ENCODE peak calls at places on chromosomes 1 and 21, in nine cellular contexts. E is A549, I is SK-N-SH, R is HCT116, S is GM12878, C is GM23338, B is K562, D is HepG2, K is Panc1. W is an unnamed sample.

GRCh38 chr21:45528028-45528705 is 14.1 kb downstream of the SLC19A1 start:
- DNase-seq in E (no peak), I (no peak), R (no peak), S (no peak), C (no peak), B (no peak), D (no peak), K (no peak), W (no peak)

GRCh38 chr1:56194911-56195310 is 384.5 kb downstream of the PLPP3 start:
- DNase-seq in E (no peak), I (no peak), R (no peak), S (no peak), C (no peak), B (no peak), D (no peak), K (no peak), W (no peak)

GRCh38 chr1:238257018-238257417 is 366.3 kb upstream of the ZP4 start:
- DNase-seq in E (no peak), I (no peak), R (no peak), S (no peak), C (no peak), B (no peak), D (no peak), K (no peak), W (no peak)

GRCh38 chr1:85199667-85200366 is 999 bp downstream of the SYDE2 start:
- DNase-seq in E (no peak), I (no peak), R (no peak), S (no peak), C (peak), B (no peak), D (no peak), K (no peak), W (no peak)

GRCh38 chr1:147664206-147664605 is 6.1 kb downstream of the ACP6 start:
- DNase-seq in E (no peak), I (no peak), R (no peak), S (no peak), C (no peak), B (no peak), D (no peak), K (no peak), W (no peak)

GRCh38 chr21:16370176-16370575 is 640.4 kb downstream of the USP25 start:
- DNase-seq in E (no peak), I (no peak), R (no peak), S (no peak), C (no peak), B (no peak), D (no peak), K (no peak), W (no peak)

GRCh38 chr21:43299441-43300277 is 127.3 kb downstream of the SIK1 start:
- DNase-seq in E (no peak), I (peak), R (no peak), S (no peak), C (no peak), B (no peak), D (peak), K (no peak), W (no peak)

GRCh38 chr1:155014709-155015508 is 12.3 kb downstream of the ZBTB7B start:
- DNase-seq in E (no peak), I (no peak), R (no peak), S (no peak), C (no peak), B (no peak), D (no peak), K (no peak), W (no peak)

GRCh38 chr1:20290624-20291597 is at the start of gene VWA5B1:
- DNase-seq in E (no peak), I (peak), R (no peak), S (no peak), C (peak), B (peak), D (no peak), K (no peak), W (no peak)

GRCh38 chr1:163205513-163205912 is 2.8 kb upstream of the RGS5 start:
- DNase-seq in E (no peak), I (no peak), R (no peak), S (no peak), C (no peak), B (no peak), D (no peak), K (no peak), W (no peak)

GRCh38 chr1:27589841-27590426 is 14.0 kb downstream of the AHDC1 start:
- DNase-seq in E (no peak), I (peak), R (no peak), S (no peak), C (no peak), B (no peak), D (no peak), K (no peak), W (no peak)

GRCh38 chr1:64183380-64183984 is 19.9 kb upstream of the UBE2U start:
- DNase-seq in E (no peak), I (peak), R (no peak), S (no peak), C (peak), B (no peak), D (no peak), K (no peak), W (no peak)

GRCh38 chr1:938088-938683 is 14.5 kb downstream of the SAMD11 start:
- DNase-seq in E (no peak), I (peak), R (no peak), S (no peak), C (no peak), B (peak), D (peak), K (no peak), W (peak)

GRCh38 chr1:4071675-4072074 is 171.6 kb upstream of the C1orf174 start:
- DNase-seq in E (no peak), I (peak), R (no peak), S (no peak), C (no peak), B (no peak), D (no peak), K (no peak), W (no peak)

GRCh38 chr1:34786521-34787325 is 5.7 kb downstream of the GJB3 start:
- DNase-seq in E (peak), I (peak), R (no peak), S (peak), C (peak), B (peak), D (peak), K (peak), W (peak)

GRCh38 chr1:30064547-30064946 is 658.8 kb downstream of the MATN1 start:
- DNase-seq in E (no peak), I (no peak), R (no peak), S (no peak), C (no peak), B (no peak), D (no peak), K (no peak), W (no peak)

GRCh38 chr1:160149706-160150105 is 1.7 kb upstream of the ATP1A4 start:
- DNase-seq in E (no peak), I (no peak), R (no peak), S (no peak), C (no peak), B (no peak), D (no peak), K (no peak), W (no peak)

GRCh38 chr1:115179397-115179835 is 90.1 kb upstream of the TSPAN2 start:
- DNase-seq in E (peak), I (no peak), R (peak), S (no peak), C (no peak), B (peak), D (peak), K (peak), W (no peak)

GRCh38 chr1:69513621-69514020 is 54.1 kb upstream of the LRRC7 start:
- DNase-seq in E (no peak), I (no peak), R (no peak), S (no peak), C (no peak), B (no peak), D (no peak), K (no peak), W (no peak)

GRCh38 chr21:29318354-29318753 is 19.6 kb downstream of the BACH1 start:
- DNase-seq in E (no peak), I (no peak), R (no peak), S (no peak), C (no peak), B (no peak), D (no peak), K (no peak), W (no peak)

GRCh38 chr1:165112260-165112659 is 244.3 kb downstream of the LMX1A start:
- DNase-seq in E (no peak), I (no peak), R (no peak), S (no peak), C (no peak), B (no peak), D (no peak), K (no peak), W (no peak)

GRCh38 chr1:96833376-96833775 is 111.8 kb downstream of the PTBP2 start:
- DNase-seq in E (no peak), I (no peak), R (no peak), S (no peak), C (no peak), B (no peak), D (no peak), K (no peak), W (no peak)

GRCh38 chr1:228647523-228648444 is 87.5 kb upstream of the RHOU start:
- DNase-seq in E (peak), I (peak), R (peak), S (no peak), C (peak), B (no peak), D (peak), K (peak), W (peak)

GRCh38 chr1:46065405-46065804 is 67.0 kb downstream of the PIK3R3 start:
- DNase-seq in E (no peak), I (no peak), R (peak), S (no peak), C (peak), B (peak), D (no peak), K (no peak), W (peak)

GRCh38 chr1:85628791-85629531 is 48.4 kb downstream of the CCN1 start:
- DNase-seq in E (peak), I (no peak), R (peak), S (no peak), C (peak), B (peak), D (peak), K (peak), W (no peak)

GRCh38 chr1:52634111-52634510 is 1.1 kb downstream of the SHISAL2A start:
- DNase-seq in E (no peak), I (no peak), R (no peak), S (no peak), C (no peak), B (no peak), D (no peak), K (no peak), W (no peak)

GRCh38 chr1:52633291-52633754 is 355 bp downstream of the SHISAL2A start:
- DNase-seq in E (no peak), I (no peak), R (no peak), S (no peak), C (peak), B (no peak), D (no peak), K (no peak), W (no peak)

GRCh38 chr1:52635321-52636089 is 2.5 kb downstream of the SHISAL2A start:
- DNase-seq in E (no peak), I (no peak), R (no peak), S (no peak), C (no peak), B (peak), D (no peak), K (no peak), W (no peak)

GRCh38 chr1:52631759-52632331 is 1.1 kb upstream of the SHISAL2A start:
- DNase-seq in E (no peak), I (peak), R (no peak), S (no peak), C (no peak), B (peak), D (no peak), K (no peak), W (no peak)

GRCh38 chr1:52632732-52633290 is at the start of gene SHISAL2A:
- DNase-seq in E (no peak), I (peak), R (no peak), S (no peak), C (peak), B (no peak), D (no peak), K (no peak), W (no peak)
- TF ChIP-seq CTCF in E (no peak), I (no peak), R (no peak), S (no peak), C (no peak), B (no peak), D (no peak), K (no peak), W (no peak)

DNA sequence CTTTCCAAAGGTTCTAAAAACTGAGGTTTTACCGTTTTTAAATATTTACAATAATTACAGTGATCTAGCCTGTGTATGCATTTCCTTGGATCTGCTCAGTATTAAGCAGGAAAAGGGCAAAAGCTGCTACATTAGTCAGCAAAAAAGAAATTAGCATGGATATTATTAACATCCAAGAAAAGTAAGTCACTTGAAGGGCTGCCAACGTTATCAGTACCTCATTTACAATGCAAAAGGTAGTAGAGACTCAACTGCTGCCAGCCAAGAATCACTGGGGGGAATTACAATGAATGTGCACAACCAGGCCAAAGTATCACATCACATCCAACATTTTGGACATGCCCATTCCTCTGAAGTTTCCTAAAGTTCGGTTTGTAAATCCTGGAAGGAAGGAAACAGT is 1.9 kb downstream of the CNN3 start:
- DNase-seq in E (no peak), I (no peak), R (no peak), S (no peak), C (no peak), B (no peak), D (no peak), K (no peak), W (no peak)
- TF ChIP-seq REST in E (no peak), I (no peak), R (no peak), S (no peak), C (no peak), B (no peak), D (no peak), K (no peak), W (no peak)

GRCh38 chr1:21781971-21782867 is 730 bp downstream of the USP48 start:
- DNase-seq in E (peak), I (peak), R (no peak), S (peak), C (peak), B (peak), D (peak), K (no peak), W (peak)
- TF ChIP-seq CTCF in E (peak), I (peak), R (no peak), S (peak), C (peak), B (peak), D (peak), K (no peak), W (no peak)

GRCh38 chr1:192730206-192730605 is 78.6 kb upstream of the RGS2 start:
- DNase-seq in E (no peak), I (no peak), R (no peak), S (no peak), C (no peak), B (no peak), D (no peak), K (no peak), W (no peak)

GRCh38 chr1:192735298-192735697 is 73.5 kb upstream of the RGS2 start:
- DNase-seq in E (no peak), I (no peak), R (no peak), S (no peak), C (no peak), B (no peak), D (no peak), K (no peak), W (no peak)

GRCh38 chr1:192737311-192737710 is 71.5 kb upstream of the RGS2 start:
- DNase-seq in E (no peak), I (no peak), R (no peak), S (no peak), C (no peak), B (no peak), D (no peak), K (no peak), W (no peak)

GRCh38 chr1:192729500-192729899 is 79.3 kb upstream of the RGS2 start:
- DNase-seq in E (no peak), I (no peak), R (no peak), S (no peak), C (no peak), B (no peak), D (no peak), K (no peak), W (no peak)

GRCh38 chr1:192732787-192733186 is 76.1 kb upstream of the RGS2 start:
- DNase-seq in E (peak), I (peak), R (peak), S (no peak), C (peak), B (no peak), D (peak), K (no peak), W (peak)
- TF ChIP-seq REST in E (no peak), I (no peak), R (no peak), S (no peak), C (no peak), B (no peak), D (no peak), K (no peak), W (no peak)

DNA sequence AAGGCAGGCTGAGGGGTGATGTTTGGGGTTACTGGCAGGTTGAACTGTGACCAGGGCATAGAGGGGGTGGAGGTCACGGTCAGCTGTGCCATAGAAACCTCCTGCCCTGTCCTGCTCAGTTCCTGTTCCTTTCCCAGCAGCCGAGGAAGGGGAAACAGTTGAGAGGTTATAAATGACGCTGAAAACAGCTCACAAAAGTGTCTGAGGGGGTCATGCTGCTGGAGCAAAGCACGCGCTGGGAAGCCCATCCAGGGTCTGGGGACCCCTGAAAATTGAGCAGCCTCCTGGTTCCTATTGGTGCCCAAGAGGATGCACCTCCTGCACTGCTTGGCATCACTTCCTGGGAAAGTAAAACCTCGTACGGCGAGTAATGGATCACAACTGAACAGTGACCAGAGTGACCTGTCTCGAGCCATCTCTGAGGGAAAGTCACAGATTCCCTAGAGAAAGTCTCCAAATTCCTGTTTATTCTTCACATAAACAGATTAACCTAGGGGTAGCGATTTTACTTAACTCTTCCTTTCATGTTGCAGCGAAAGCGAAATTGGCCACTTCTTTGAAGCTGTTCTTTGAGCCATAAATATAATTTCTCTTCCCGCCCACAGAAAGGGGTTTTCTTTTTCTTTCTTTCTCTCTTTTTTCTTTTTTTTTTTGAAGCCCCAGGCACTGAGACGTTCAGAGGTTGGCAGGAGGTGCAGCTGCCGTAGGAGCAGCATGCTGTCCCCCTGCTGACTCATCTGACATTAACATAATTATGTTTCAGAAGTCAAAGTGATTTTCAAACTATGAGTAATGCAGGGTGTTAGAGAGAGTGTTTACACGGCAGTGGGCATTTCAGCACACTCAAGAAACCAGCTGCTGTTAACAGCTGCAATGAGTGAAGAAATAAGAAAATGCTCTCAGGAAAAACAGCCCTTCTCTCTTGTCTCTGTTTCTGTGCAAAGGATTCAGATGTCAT is 41.8 kb upstream of the ATF3 start:
- DNase-seq in E (peak), I (peak), R (peak), S (peak), C (no peak), B (peak), D (peak), K (peak), W (no peak)
- TF ChIP-seq CTCF in E (no peak), I (no peak), R (no peak), S (no peak), C (no peak), B (no peak), D (no peak), K (no peak), W (no peak)

W was measured in HL-60.